ENCODE peak calls at places on chromosomes 1 and 21, in five cellular contexts. O is fibroblast of lung; E is AG04450; T is fibroblast of pulmonary artery; C is activated CD8-positive, alpha-beta T cell treated with anti-CD3 and anti-CD28 coated beads for 36 hours. P is an unnamed sample.

GRCh38 chr1:51535006-51535592 is 16.0 kb upstream of the EPS15 start:
- DNase-seq in O (peak; percentile 61), E (peak; percentile 29), T (peak; percentile 92), C (peak; percentile 58), P (peak; percentile 56)

GRCh38 chr1:187275346-187275745 is 446.6 kb downstream of the PLA2G4A start:
- DNase-seq in O (no peak), E (no peak), T (no peak), C (no peak), P (no peak)

GRCh38 chr1:29749546-29749945 is 513.2 kb downstream of the PTPRU start:
- DNase-seq in O (no peak), E (no peak), T (no peak), C (no peak), P (no peak)

GRCh38 chr1:175150596-175151319 is 41.8 kb downstream of the KIAA0040 start:
- DNase-seq in O (peak; percentile 8), E (no peak), T (no peak), C (no peak), P (no peak)

GRCh38 chr1:171420810-171421209 is 64.5 kb upstream of the PRRC2C start:
- DNase-seq in O (peak; percentile 2), E (no peak), T (no peak), C (no peak), P (no peak)

GRCh38 chr1:43814401-43814800 is 107.1 kb downstream of the ST3GAL3 start:
- DNase-seq in O (no peak), E (no peak), T (no peak), C (no peak), P (no peak)

GRCh38 chr1:202349263-202349928 is 897 bp downstream of the PPP1R12B start:
- DNase-seq in O (peak; percentile 67), E (no peak), T (peak; percentile 86), C (peak; percentile 38), P (peak; percentile 61)

GRCh38 chr1:27705545-27705944 is 20.2 kb upstream of the FAM76A start:
- DNase-seq in O (no peak), E (no peak), T (no peak), C (no peak), P (no peak)

GRCh38 chr1:153485880-153486279 is 25.4 kb upstream of the S100A7 start:
- DNase-seq in O (peak; percentile 64), E (no peak), T (no peak), C (no peak), P (no peak)

GRCh38 chr1:115098979-115099692 is 9.8 kb upstream of the TSPAN2 start:
- DNase-seq in O (peak; percentile 75), E (no peak), T (no peak), C (peak; percentile 85), P (no peak)

GRCh38 chr1:221394011-221394544 is 347.8 kb downstream of the DUSP10 start:
- DNase-seq in O (peak; percentile 90), E (peak; percentile 43), T (peak; percentile 85), C (no peak), P (peak; percentile 35)

GRCh38 chr1:223512016-223512415 is 118.8 kb downstream of the CCDC185 start:
- DNase-seq in O (no peak), E (no peak), T (no peak), C (no peak), P (no peak)

GRCh38 chr1:3032371-3032862 is 11.2 kb downstream of the ACTRT2 start:
- DNase-seq in O (no peak), E (no peak), T (no peak), C (no peak), P (no peak)

GRCh38 chr1:6185635-6186382 is 5.7 kb upstream of the CHD5 start:
- DNase-seq in O (peak; percentile 32), E (no peak), T (peak; percentile 55), C (peak; percentile 58), P (no peak)
- TF ChIP-seq CTCF in O (peak; percentile 59), E (peak; percentile 52), T (peak; percentile 64), C (peak; percentile 56), P (peak; percentile 59)

DNA sequence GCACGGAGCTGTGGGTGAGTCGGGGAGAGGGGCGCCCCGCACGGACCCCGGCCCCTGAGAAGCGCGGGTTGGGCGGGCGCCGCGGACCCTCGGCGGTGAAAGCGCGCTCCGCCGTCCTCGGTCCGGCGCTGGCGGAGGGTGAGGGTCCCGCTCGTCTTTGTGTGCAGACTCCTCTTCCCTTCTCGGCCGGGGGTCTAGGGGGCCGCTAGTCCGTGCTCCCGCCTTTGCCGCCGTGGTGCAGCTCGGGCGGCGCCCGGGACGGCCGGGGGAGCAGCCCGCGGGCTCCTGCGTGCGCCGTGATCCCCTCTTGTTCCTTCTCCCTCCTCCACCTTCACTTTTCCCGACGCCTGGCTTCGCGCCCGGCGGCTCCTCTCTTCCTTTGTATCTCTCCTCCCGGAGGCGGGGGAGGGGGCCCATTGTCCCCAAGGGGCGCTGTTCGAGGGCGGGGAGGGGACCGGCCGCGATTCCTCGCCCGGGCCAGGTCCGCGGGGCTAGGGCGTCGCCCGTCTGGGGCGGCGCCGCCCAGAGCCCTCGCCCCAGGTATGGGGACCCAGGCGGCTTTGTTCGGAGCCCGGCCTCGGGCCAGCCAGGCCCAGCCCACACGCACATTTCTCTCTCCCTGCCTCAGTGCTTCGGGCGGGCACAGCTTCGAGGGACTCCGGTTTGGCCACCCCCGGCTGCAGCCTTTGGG is 519 bp downstream of the FNBP1L start:
- DNase-seq in O (peak; percentile 31), E (no peak), T (peak; percentile 34), C (peak; percentile 14), P (no peak)
- TF ChIP-seq CTCF in O (no peak), E (no peak), T (no peak), C (no peak), P (no peak)

DNA sequence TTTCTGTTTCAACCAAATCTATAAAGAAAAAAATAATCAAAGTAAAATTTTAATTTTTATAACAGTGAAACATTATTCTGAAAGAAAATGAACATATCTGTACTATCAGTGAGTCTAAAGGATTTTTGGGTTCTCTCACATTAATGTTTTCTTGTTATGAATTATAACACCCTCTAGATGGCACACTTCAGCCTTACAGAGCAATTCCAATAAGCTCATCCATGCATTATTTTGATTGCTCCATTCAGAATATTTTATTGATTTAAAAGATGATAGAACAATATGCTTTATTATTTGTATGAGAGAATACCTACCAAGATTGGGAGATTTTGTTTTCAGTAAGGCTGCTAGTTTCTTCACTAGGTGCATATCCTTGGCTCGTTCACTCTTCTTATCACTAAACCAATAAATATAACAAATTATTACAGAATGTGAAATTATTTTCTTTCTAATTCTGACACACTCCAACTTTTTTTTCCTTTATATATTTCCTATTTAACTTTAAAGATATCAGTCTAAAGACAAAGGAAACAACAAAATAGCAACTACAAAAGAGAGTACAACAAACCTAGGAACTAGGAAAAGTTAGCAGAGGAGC is 82.4 kb downstream of the RAB3GAP2 start:
- DNase-seq in O (peak; percentile 18), E (no peak), T (peak; percentile 59), C (no peak), P (peak; percentile 3)
- TF ChIP-seq CTCF in O (peak; percentile 57), E (peak; percentile 54), T (peak; percentile 53), C (peak; percentile 38), P (peak; percentile 47)

DNA sequence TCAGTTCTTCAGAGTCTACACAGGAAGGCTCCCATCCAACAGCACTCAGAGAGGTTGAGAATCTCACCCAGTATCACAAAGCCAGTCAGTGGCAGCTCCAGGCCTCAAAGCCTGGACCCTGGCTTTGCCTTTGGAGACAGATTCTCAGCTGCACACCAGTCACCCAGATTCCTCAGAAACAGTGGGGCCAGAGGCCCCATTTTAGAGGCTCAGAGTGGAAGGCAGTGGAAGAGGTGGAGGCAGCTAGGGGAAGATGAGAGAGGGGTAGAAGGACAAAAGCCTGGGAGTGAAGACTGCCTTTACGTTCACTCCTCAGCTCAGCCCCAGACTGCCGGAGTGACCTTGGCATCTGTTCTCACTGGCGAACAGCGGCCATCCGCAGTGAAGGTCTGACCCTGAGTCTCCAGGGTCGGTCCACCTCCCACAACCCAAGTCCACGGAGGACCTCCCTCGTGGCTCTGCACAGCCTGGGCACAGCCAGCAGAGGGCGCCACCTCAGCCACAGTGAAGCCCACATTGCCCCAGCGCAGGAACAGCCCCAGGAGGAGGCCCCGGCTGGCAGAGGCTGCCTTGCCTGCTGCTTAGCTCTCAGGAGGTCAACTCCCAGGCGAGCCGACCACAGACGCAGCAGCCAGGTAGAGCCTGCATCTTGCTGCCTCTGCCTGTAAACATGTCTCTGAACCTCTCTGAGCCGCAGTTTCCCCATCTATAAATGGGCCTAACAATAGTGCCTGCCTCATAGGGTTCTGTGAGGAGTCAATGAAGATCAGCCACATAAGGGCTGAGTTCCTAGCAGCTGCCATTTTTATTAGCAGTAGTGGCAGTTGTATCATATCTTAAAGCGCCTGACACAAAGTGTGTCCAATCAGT is 5.9 kb upstream of the FNDC5 start:
- DNase-seq in O (no peak), E (no peak), T (peak; percentile 49), C (peak; percentile 74), P (no peak)
- TF ChIP-seq CTCF in O (peak; percentile 84), E (peak; percentile 78), T (peak; percentile 77), C (peak; percentile 90), P (peak; percentile 88)

DNA sequence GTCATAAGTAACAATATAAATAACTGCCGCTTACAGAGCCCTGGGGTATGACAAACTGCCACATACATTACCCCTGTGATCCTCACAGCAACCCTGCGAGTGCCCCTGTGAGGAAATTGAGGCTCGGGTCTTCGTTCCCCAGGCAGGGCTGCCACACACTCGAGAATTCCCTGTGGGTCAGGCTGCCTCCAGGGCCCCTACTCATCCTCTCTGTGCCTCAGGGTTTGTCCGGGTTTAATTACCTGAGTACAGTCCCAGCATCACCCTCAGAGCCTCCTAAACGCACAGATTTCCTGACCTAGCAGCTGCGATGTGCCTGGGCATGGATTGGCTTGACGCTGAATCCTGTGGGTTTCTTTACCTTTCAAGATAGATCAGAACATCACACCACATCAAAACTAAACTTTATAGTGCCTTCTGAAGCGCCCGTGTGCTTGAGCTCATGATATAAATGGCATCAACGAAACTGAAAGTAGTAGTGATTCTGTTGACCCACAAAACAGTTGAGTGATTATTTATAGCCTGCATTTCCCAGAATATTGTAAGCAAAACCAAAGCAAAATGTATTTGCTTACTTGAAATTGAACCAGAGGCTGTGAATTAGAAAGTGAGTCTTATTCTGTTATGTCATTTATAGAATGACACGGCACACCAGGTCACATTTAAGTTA is 14.0 kb downstream of the SLC37A1 start:
- DNase-seq in O (no peak), E (no peak), T (no peak), C (peak; percentile 78), P (no peak)
- TF ChIP-seq CTCF in O (no peak), E (no peak), T (no peak), C (no peak), P (no peak)

GRCh38 chr1:46528297-46528955 is 23.0 kb downstream of the KNCN start:
- DNase-seq in O (no peak), E (no peak), T (no peak), C (no peak), P (no peak)
- TF ChIP-seq CTCF in O (no peak), E (peak; percentile 40), T (peak; percentile 18), C (peak; percentile 54), P (peak; percentile 1)

GRCh38 chr1:244393604-244394176 is 58.0 kb downstream of the ADSS2 start:
- DNase-seq in O (no peak), E (no peak), T (no peak), C (no peak), P (no peak)
- TF ChIP-seq CTCF in O (no peak), E (no peak), T (no peak), C (no peak), P (no peak)

GRCh38 chr21:42478504-42478903 is 17.5 kb downstream of the RSPH1 start:
- DNase-seq in O (no peak), E (no peak), T (no peak), C (no peak), P (no peak)

GRCh38 chr21:42481169-42481568 is 14.9 kb downstream of the RSPH1 start:
- DNase-seq in O (no peak), E (no peak), T (no peak), C (no peak), P (no peak)

GRCh38 chr21:42476493-42477342 is 19.3 kb downstream of the RSPH1 start:
- DNase-seq in O (no peak), E (no peak), T (no peak), C (no peak), P (no peak)

GRCh38 chr21:42479582-42479981 is 16.4 kb downstream of the RSPH1 start:
- DNase-seq in O (no peak), E (no peak), T (no peak), C (no peak), P (no peak)

GRCh38 chr21:42480736-42481135 is 15.3 kb downstream of the RSPH1 start:
- DNase-seq in O (no peak), E (no peak), T (no peak), C (no peak), P (no peak)
- TF ChIP-seq CTCF in O (no peak), E (no peak), T (no peak), C (no peak), P (no peak)

P was measured in AG09319.